ENCODE peak calls at places on chromosomes 13 and 19, in eight cellular contexts. L, Y, I, R, A, B, E and M are unnamed samples.

GRCh38 chr19:29383696-29384095 is 142.1 kb upstream of the VSTM2B start:
- DNase-seq in L (no peak), Y (no peak), I (no peak), R (no peak), A (no peak), B (no peak), E (no peak), M (no peak)

GRCh38 chr13:24668955-24669354 is 11.3 kb upstream of the ATP12A start:
- DNase-seq in L (no peak), Y (no peak), I (no peak), R (no peak), A (no peak), B (no peak), E (no peak), M (no peak)

GRCh38 chr19:3154957-3155736 is 19.3 kb downstream of the GNA15 start:
- DNase-seq in L (no peak), Y (peak; percentile 92), I (peak; percentile 16), R (no peak), A (peak; percentile 100), B (peak; percentile 50), E (peak; percentile 88), M (peak; percentile 66)

GRCh38 chr13:50200988-50201387 is 185.7 kb downstream of the KCNRG start:
- DNase-seq in L (no peak), Y (peak; percentile 44), I (no peak), R (no peak), A (peak; percentile 63), B (no peak), E (no peak), M (no peak)

GRCh38 chr13:24683833-24684599 is 3.8 kb downstream of the ATP12A start:
- DNase-seq in L (peak; percentile 88), Y (peak; percentile 82), I (peak; percentile 24), R (no peak), A (peak; percentile 28), B (peak; percentile 43), E (no peak), M (peak; percentile 91)

GRCh38 chr13:81394605-81395004 is 1053.7 kb upstream of the SPRY2 start:
- DNase-seq in L (peak; percentile 16), Y (no peak), I (no peak), R (no peak), A (no peak), B (no peak), E (no peak), M (no peak)

GRCh38 chr13:21118180-21118579 is 56.8 kb upstream of the LATS2 start:
- DNase-seq in L (no peak), Y (no peak), I (no peak), R (no peak), A (no peak), B (no peak), E (no peak), M (no peak)

GRCh38 chr13:77994166-77994565 is 75.5 kb upstream of the EDNRB start:
- DNase-seq in L (no peak), Y (no peak), I (no peak), R (no peak), A (no peak), B (no peak), E (no peak), M (no peak)

GRCh38 chr13:73198888-73199497 is 140.2 kb downstream of the KLF5 start:
- DNase-seq in L (no peak), Y (no peak), I (no peak), R (no peak), A (no peak), B (peak; percentile 56), E (no peak), M (no peak)

GRCh38 chr13:33512880-33513554 is 227.5 kb upstream of the STARD13 start:
- DNase-seq in L (no peak), Y (no peak), I (no peak), R (no peak), A (no peak), B (no peak), E (no peak), M (no peak)

GRCh38 chr13:33514362-33514761 is 228.8 kb upstream of the STARD13 start:
- DNase-seq in L (peak; percentile 68), Y (no peak), I (no peak), R (no peak), A (no peak), B (no peak), E (no peak), M (no peak)

GRCh38 chr13:33510350-33510749 is 224.8 kb upstream of the STARD13 start:
- DNase-seq in L (no peak), Y (no peak), I (no peak), R (no peak), A (no peak), B (no peak), E (no peak), M (no peak)

GRCh38 chr13:33508060-33508459 is 222.5 kb upstream of the STARD13 start:
- DNase-seq in L (no peak), Y (no peak), I (no peak), R (no peak), A (no peak), B (no peak), E (no peak), M (no peak)

GRCh38 chr13:33509642-33510229 is 224.2 kb upstream of the STARD13 start:
- DNase-seq in L (no peak), Y (no peak), I (no peak), R (no peak), A (peak; percentile 67), B (no peak), E (no peak), M (no peak)
- TF ChIP-seq POLR2AphosphoS5 in L (no peak), Y (no peak), I (no peak), R (no peak), A (peak; percentile 83), B (no peak), E (no peak), M (no peak)

GRCh38 chr19:46927106-46927505 is 66.3 kb downstream of the ARHGAP35 start:
- DNase-seq in L (no peak), Y (no peak), I (no peak), R (no peak), A (no peak), B (no peak), E (no peak), M (no peak)
- H3K4me2 ChIP-seq in L (no peak overlapping the region), Y (no peak overlapping the region), I (no peak overlapping the region), R (no peak overlapping the region), A (no peak overlapping the region), B (no peak overlapping the region), E (peak overlapping the region; percentile 17), M (no peak overlapping the region)

GRCh38 chr13:29435125-29435911 is 160.2 kb downstream of the SLC7A1 start:
- DNase-seq in L (no peak), Y (no peak), I (no peak), R (no peak), A (no peak), B (no peak), E (no peak), M (peak; percentile 20)
- TF ChIP-seq POLR2AphosphoS5 in L (no peak), Y (no peak), I (no peak), R (no peak), A (no peak), B (no peak), E (no peak), M (peak; percentile 88)

DNA sequence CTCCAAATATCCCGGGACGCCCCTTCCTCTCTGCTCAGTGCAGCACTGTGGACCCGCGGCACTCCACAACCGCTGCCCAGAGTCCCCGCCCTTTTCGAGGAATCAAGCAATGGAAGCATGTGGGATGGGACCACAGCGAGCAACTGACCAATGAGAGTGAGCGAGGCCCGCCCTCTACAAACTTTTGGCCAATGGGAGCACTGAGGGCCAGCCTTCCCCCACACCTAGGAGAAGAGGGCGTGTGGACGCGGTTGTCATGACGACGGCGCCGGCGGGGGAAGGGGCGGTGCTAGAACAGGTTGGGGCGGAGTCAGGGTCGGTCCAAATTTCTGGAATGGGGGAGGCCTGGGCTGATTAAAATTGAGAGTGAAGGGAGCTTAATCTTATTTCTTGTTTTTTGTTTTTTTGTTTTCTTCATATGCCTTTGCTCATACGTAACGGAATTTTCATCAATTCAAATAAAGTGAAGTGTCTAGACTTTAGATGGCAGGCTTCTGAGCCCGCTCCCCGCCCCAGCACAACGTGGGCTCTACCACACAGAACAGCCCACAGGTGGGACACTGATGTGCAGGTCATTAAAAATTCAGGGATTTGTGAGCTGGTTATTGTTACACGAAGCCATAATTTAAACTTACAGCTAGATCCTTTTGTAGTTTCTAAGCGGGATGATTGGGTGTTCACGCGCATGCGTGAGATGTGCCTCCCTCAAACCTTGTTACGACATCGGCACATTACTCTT is at the start of gene DNAAF3:
- DNase-seq in L (peak; percentile 99), Y (peak; percentile 100), I (peak; percentile 97), R (no peak), A (peak; percentile 97), B (peak; percentile 97), E (peak; percentile 49), M (peak; percentile 99)
- H3K4me2 ChIP-seq in L (peak within 1 kb of the TSS; percentile 80), Y (peak within 1 kb of the TSS; percentile 81), I (peak within 1 kb of the TSS; percentile 99), R (peak within 1 kb of the TSS; percentile 91), A (peak within 1 kb of the TSS; percentile 36), B (peak within 1 kb of the TSS; percentile 80), E (peak within 1 kb of the TSS; percentile 34), M (peak within 1 kb of the TSS; percentile 94)

GRCh38 chr13:111904701-111905608 is 162.0 kb upstream of the SOX1 start:
- DNase-seq in L (peak; percentile 28), Y (peak; percentile 57), I (peak; percentile 10), R (no peak), A (no peak), B (no peak), E (no peak), M (no peak)

GRCh38 chr13:111901301-111901905 is 165.5 kb upstream of the SOX1 start:
- DNase-seq in L (no peak), Y (no peak), I (no peak), R (no peak), A (no peak), B (no peak), E (no peak), M (no peak)

GRCh38 chr13:111902726-111903125 is 164.2 kb upstream of the SOX1 start:
- DNase-seq in L (no peak), Y (no peak), I (no peak), R (no peak), A (no peak), B (no peak), E (no peak), M (no peak)

GRCh38 chr13:111904166-111904565 is 162.8 kb upstream of the SOX1 start:
- DNase-seq in L (no peak), Y (no peak), I (no peak), R (no peak), A (no peak), B (no peak), E (no peak), M (no peak)

DNA sequence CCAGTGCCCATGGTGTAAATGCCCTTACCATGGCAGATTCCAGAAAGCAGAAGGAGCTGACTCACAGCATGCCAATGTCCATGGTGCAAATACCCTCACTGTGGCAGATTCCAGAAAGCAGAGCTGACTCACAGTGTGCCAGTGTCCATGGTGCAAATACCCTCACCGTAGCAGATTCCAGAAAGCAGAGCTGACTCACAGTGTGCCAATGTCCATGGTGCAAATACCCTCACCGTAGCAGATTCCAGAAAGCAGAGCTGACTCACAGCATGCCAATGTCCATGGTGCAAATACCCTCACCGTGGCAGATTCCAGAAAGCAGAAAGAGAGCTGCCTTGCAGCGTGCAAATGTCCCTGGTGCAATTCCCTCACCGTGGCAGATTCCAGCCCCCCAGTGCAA is 163.8 kb upstream of the SOX1 start:
- DNase-seq in L (no peak), Y (no peak), I (no peak), R (no peak), A (no peak), B (no peak), E (no peak), M (no peak)
- TF ChIP-seq POLR2AphosphoS5 in L (no peak), Y (no peak), I (no peak), R (no peak), A (no peak), B (no peak), E (no peak), M (no peak)

GRCh38 chr13:64912141-64912540 is 2318.0 kb downstream of the PCDH9 start:
- DNase-seq in L (no peak), Y (no peak), I (no peak), R (no peak), A (peak; percentile 67), B (no peak), E (no peak), M (no peak)
- H3K4me2 ChIP-seq in L (no peak overlapping the region), Y (no peak overlapping the region), I (no peak overlapping the region), R (no peak overlapping the region), A (peak overlapping the region; percentile 70), B (no peak overlapping the region), E (no peak overlapping the region), M (peak overlapping the region; percentile 53)